ENCODE peak calls at places on chromosomes 12 and 14, in six cellular contexts. Q is CD8-positive, alpha-beta memory T cell; B is ovary; O is HFFc6; D is stromal cell of bone marrow; P is GM13977. N is an unnamed sample.
A peak's percentile ranks its signal among the peaks of the same experiment; 100 is the strongest.

GRCh38 chr14:82366803-82367202 is 833.1 kb upstream of the SEL1L start:
- DNase-seq in Q (no peak), B (no peak), O (no peak), D (no peak), P (no peak), N (no peak)

GRCh38 chr12:129258781-129259318 is 405.6 kb downstream of the GLT1D1 start:
- DNase-seq in Q (no peak), B (no peak), O (no peak), D (no peak), P (no peak), N (no peak)

GRCh38 chr12:105451211-105451610 is 120.7 kb downstream of the C12orf75 start:
- DNase-seq in Q (no peak), B (no peak), O (peak; percentile 85), D (peak; percentile 92), P (no peak), N (peak; percentile 69)

GRCh38 chr12:121095544-121096198 is 37.0 kb upstream of the P2RX7 start:
- DNase-seq in Q (peak; percentile 71), B (peak; percentile 62), O (no peak), D (no peak), P (peak; percentile 90), N (no peak)

GRCh38 chr14:21039585-21040369 is 2.4 kb upstream of the RNASE7 start:
- DNase-seq in Q (no peak), B (peak; percentile 69), O (peak; percentile 63), D (peak; percentile 64), P (peak; percentile 65), N (no peak)

GRCh38 chr12:4975574-4975973 is 65.9 kb downstream of the KCNA1 start:
- DNase-seq in Q (no peak), B (no peak), O (no peak), D (no peak), P (peak; percentile 30), N (no peak)

GRCh38 chr14:92603309-92604257 is 90.0 kb downstream of the RIN3 start:
- DNase-seq in Q (peak; percentile 35), B (peak; percentile 25), O (peak; percentile 62), D (peak; percentile 52), P (no peak), N (peak; percentile 78)

GRCh38 chr14:73731111-73731510 is 16.9 kb upstream of the PNMA1 start:
- DNase-seq in Q (no peak), B (no peak), O (no peak), D (no peak), P (no peak), N (no peak)

GRCh38 chr12:104627975-104628322 is 171.2 kb downstream of the CHST11 start:
- DNase-seq in Q (no peak), B (no peak), O (no peak), D (no peak), P (no peak), N (no peak)

GRCh38 chr12:108826115-108826806 is 31.1 kb downstream of the SSH1 start:
- DNase-seq in Q (no peak), B (peak; percentile 47), O (peak; percentile 90), D (peak; percentile 97), P (no peak), N (peak; percentile 95)

GRCh38 chr12:124636138-124636968 is 68.9 kb upstream of the NCOR2 start:
- DNase-seq in Q (no peak), B (no peak), O (peak; percentile 58), D (peak; percentile 36), P (no peak), N (no peak)

GRCh38 chr12:13179159-13180074 is 17.1 kb upstream of the EMP1 start:
- DNase-seq in Q (peak; percentile 14), B (peak; percentile 22), O (no peak), D (no peak), P (no peak), N (no peak)

GRCh38 chr12:92408072-92408900 is 262.6 kb upstream of the BTG1 start:
- DNase-seq in Q (no peak), B (no peak), O (peak; percentile 17), D (no peak), P (peak; percentile 41), N (no peak)

GRCh38 chr12:13431041-13431440 is 234.5 kb downstream of the EMP1 start:
- DNase-seq in Q (no peak), B (no peak), O (no peak), D (no peak), P (no peak), N (no peak)

GRCh38 chr12:42382013-42382696 is 56.2 kb downstream of the PPHLN1 start:
- DNase-seq in Q (no peak), B (no peak), O (no peak), D (peak; percentile 3), P (no peak), N (peak; percentile 13)

GRCh38 chr14:22748691-22749090 is 17.8 kb upstream of the OXA1L start:
- DNase-seq in Q (no peak), B (no peak), O (no peak), D (no peak), P (peak; percentile 41), N (no peak)

GRCh38 chr14:24058260-24058950 is 6.6 kb downstream of the CARMIL3 start:
- DNase-seq in Q (peak; percentile 52), B (peak; percentile 63), O (peak; percentile 68), D (peak; percentile 59), P (peak; percentile 81), N (peak; percentile 32)

GRCh38 chr14:102683399-102684275 is 91.2 kb downstream of the RCOR1 start:
- DNase-seq in Q (no peak), B (no peak), O (no peak), D (no peak), P (no peak), N (no peak)

GRCh38 chr14:58572092-58572853 is 65.5 kb upstream of the DACT1 start:
- DNase-seq in Q (no peak), B (no peak), O (peak; percentile 43), D (no peak), P (no peak), N (no peak)

GRCh38 chr12:79911889-79912656 is 22.8 kb downstream of the PPP1R12A start:
- DNase-seq in Q (no peak), B (peak; percentile 11), O (peak; percentile 33), D (no peak), P (no peak), N (no peak)

GRCh38 chr14:23163830-23164229 is 19.6 kb downstream of the SLC7A8 start:
- DNase-seq in Q (no peak), B (no peak), O (no peak), D (no peak), P (no peak), N (no peak)

GRCh38 chr12:108689314-108690190 is 41.8 kb downstream of the CORO1C start:
- DNase-seq in Q (no peak), B (no peak), O (no peak), D (no peak), P (no peak), N (no peak)

GRCh38 chr12:47828967-47829482 is 9.3 kb upstream of the HDAC7 start:
- DNase-seq in Q (no peak), B (peak; percentile 93), O (peak; percentile 68), D (no peak), P (no peak), N (no peak)

GRCh38 chr12:121295746-121296617 is 527 bp downstream of the CAMKK2 start:
- DNase-seq in Q (peak; percentile 20), B (peak; percentile 35), O (no peak), D (no peak), P (peak; percentile 41), N (no peak)

GRCh38 chr12:109289004-109289403 is 20.1 kb downstream of the FOXN4 start:
- DNase-seq in Q (no peak), B (no peak), O (no peak), D (no peak), P (no peak), N (no peak)

GRCh38 chr14:36346052-36346451 is 25.6 kb upstream of the MBIP start:
- DNase-seq in Q (no peak), B (no peak), O (no peak), D (no peak), P (no peak), N (no peak)

GRCh38 chr14:68266998-68267397 is 447.4 kb downstream of the RAD51B start:
- DNase-seq in Q (no peak), B (no peak), O (no peak), D (no peak), P (no peak), N (no peak)

GRCh38 chr12:2615665-2616387 is 178.9 kb upstream of the FKBP4 start:
- DNase-seq in Q (no peak), B (peak; percentile 58), O (no peak), D (no peak), P (no peak), N (no peak)

GRCh38 chr12:109044241-109044640 is 8.1 kb upstream of the USP30 start:
- DNase-seq in Q (no peak), B (no peak), O (no peak), D (no peak), P (no peak), N (no peak)

GRCh38 chr14:37587881-37588666 is 7.0 kb downstream of the FOXA1 start:
- DNase-seq in Q (no peak), B (no peak), O (no peak), D (no peak), P (peak; percentile 22), N (no peak)